ENCODE peak calls at places on chromosomes 12 and 14, in five cellular contexts. B is esophagus muscularis mucosa, Z is GM12891, U is suprapubic skin, R is transverse colon. V is an unnamed sample.

GRCh38 chr12:25521625-25522256 is 31.3 kb downstream of the LMNTD1 start:
- DNase-seq in B (no peak), Z (no peak), U (no peak), R (no peak), V (no peak)

GRCh38 chr14:86654558-86655184 is 1124.7 kb downstream of the FLRT2 start:
- DNase-seq in B (no peak), Z (no peak), U (no peak), R (peak; percentile 35), V (no peak)

GRCh38 chr12:22255097-22255496 is 79.4 kb downstream of the ST8SIA1 start:
- DNase-seq in B (no peak), Z (no peak), U (no peak), R (no peak), V (no peak)

GRCh38 chr14:76904740-76905569 is 78.7 kb downstream of the LRRC74A start:
- DNase-seq in B (no peak), Z (peak; percentile 66), U (no peak), R (peak; percentile 61), V (peak; percentile 64)

GRCh38 chr12:97160277-97160676 is 253.2 kb downstream of the NEDD1 start:
- DNase-seq in B (no peak), Z (no peak), U (no peak), R (no peak), V (no peak)

GRCh38 chr14:93073366-93073722 is 42.4 kb downstream of the ITPK1 start:
- DNase-seq in B (no peak), Z (no peak), U (no peak), R (peak; percentile 47), V (no peak)

GRCh38 chr12:89648211-89648930 is 60.3 kb downstream of the ATP2B1 start:
- DNase-seq in B (no peak), Z (no peak), U (no peak), R (no peak), V (no peak)

GRCh38 chr14:32167907-32168306 is 33.9 kb upstream of the RNU6-7 start:
- DNase-seq in B (no peak), Z (no peak), U (no peak), R (no peak), V (no peak)

GRCh38 chr12:120468271-120468845 is 1.2 kb downstream of the SRSF9 start:
- DNase-seq in B (no peak), Z (no peak), U (no peak), R (peak; percentile 43), V (no peak)

GRCh38 chr14:92922883-92923743 is at the start of gene CHGA:
- DNase-seq in B (no peak), Z (peak; percentile 75), U (no peak), R (peak; percentile 37), V (peak; percentile 55)

GRCh38 chr14:78982551-78982950 is 812.4 kb downstream of the NRXN3 start:
- DNase-seq in B (no peak), Z (no peak), U (no peak), R (no peak), V (no peak)

GRCh38 chr12:30862486-30862885 is 64.1 kb upstream of the TSPAN11 start:
- DNase-seq in B (peak; percentile 89), Z (no peak), U (no peak), R (no peak), V (no peak)

GRCh38 chr12:115973968-115974765 is 303.3 kb downstream of the MED13L start:
- DNase-seq in B (no peak), Z (no peak), U (no peak), R (no peak), V (no peak)

GRCh38 chr14:81157431-81157830 is 63.3 kb downstream of the GTF2A1 start:
- DNase-seq in B (no peak), Z (no peak), U (no peak), R (no peak), V (no peak)

GRCh38 chr12:45622210-45622937 is 107.1 kb upstream of the ARID2 start:
- DNase-seq in B (no peak), Z (no peak), U (no peak), R (no peak), V (no peak)

GRCh38 chr12:27703720-27704452 is 6.7 kb upstream of the MRPS35 start:
- DNase-seq in B (no peak), Z (peak; percentile 30), U (no peak), R (peak; percentile 85), V (no peak)

GRCh38 chr14:51211149-51211548 is 28.9 kb upstream of the TMX1 start:
- DNase-seq in B (no peak), Z (no peak), U (no peak), R (no peak), V (no peak)

GRCh38 chr12:75977952-75978671 is 53.5 kb downstream of the PHLDA1 start:
- DNase-seq in B (no peak), Z (peak; percentile 27), U (no peak), R (peak; percentile 75), V (peak; percentile 13)

GRCh38 chr12:25829192-25829591 is 129.3 kb upstream of the RASSF8 start:
- DNase-seq in B (no peak), Z (no peak), U (no peak), R (peak; percentile 10), V (no peak)

GRCh38 chr14:46717211-46717610 is 65.6 kb upstream of the RPL10L start:
- DNase-seq in B (no peak), Z (no peak), U (no peak), R (no peak), V (no peak)

GRCh38 chr12:30610718-30611117 is 85.0 kb downstream of the IPO8 start:
- DNase-seq in B (no peak), Z (no peak), U (no peak), R (no peak), V (no peak)

GRCh38 chr14:79629891-79630560 is 581.3 kb downstream of the DIO2 start:
- DNase-seq in B (no peak), Z (no peak), U (no peak), R (no peak), V (no peak)

GRCh38 chr14:61420326-61420725 is 98.9 kb downstream of the PRKCH start:
- DNase-seq in B (peak; percentile 75), Z (no peak), U (no peak), R (no peak), V (no peak)

GRCh38 chr14:33335366-33335765 is 396.7 kb downstream of the NPAS3 start:
- DNase-seq in B (no peak), Z (no peak), U (no peak), R (no peak), V (no peak)

GRCh38 chr14:22837059-22837749 is 819 bp downstream of the MMP14 start:
- DNase-seq in B (no peak), Z (no peak), U (peak; percentile 85), R (peak; percentile 58), V (no peak)
- TF ChIP-seq POLR2A in B (no peak), Z (no peak), U (no peak), R (peak; percentile 45), V (no peak)

GRCh38 chr14:68789002-68789797 is 3.7 kb downstream of the ZFP36L1 start:
- DNase-seq in B (no peak), Z (no peak), U (peak; percentile 95), R (peak; percentile 91), V (no peak)

GRCh38 chr14:68791078-68791983 is 1.5 kb downstream of the ZFP36L1 start:
- DNase-seq in B (peak; percentile 90), Z (no peak), U (peak; percentile 74), R (no peak), V (no peak)

GRCh38 chr14:68790656-68791077 is 2.2 kb downstream of the ZFP36L1 start:
- DNase-seq in B (peak; percentile 91), Z (no peak), U (peak; percentile 70), R (no peak), V (no peak)

GRCh38 chr14:68788275-68789001 is 4.4 kb downstream of the ZFP36L1 start:
- DNase-seq in B (no peak), Z (no peak), U (no peak), R (no peak), V (no peak)

DNA sequence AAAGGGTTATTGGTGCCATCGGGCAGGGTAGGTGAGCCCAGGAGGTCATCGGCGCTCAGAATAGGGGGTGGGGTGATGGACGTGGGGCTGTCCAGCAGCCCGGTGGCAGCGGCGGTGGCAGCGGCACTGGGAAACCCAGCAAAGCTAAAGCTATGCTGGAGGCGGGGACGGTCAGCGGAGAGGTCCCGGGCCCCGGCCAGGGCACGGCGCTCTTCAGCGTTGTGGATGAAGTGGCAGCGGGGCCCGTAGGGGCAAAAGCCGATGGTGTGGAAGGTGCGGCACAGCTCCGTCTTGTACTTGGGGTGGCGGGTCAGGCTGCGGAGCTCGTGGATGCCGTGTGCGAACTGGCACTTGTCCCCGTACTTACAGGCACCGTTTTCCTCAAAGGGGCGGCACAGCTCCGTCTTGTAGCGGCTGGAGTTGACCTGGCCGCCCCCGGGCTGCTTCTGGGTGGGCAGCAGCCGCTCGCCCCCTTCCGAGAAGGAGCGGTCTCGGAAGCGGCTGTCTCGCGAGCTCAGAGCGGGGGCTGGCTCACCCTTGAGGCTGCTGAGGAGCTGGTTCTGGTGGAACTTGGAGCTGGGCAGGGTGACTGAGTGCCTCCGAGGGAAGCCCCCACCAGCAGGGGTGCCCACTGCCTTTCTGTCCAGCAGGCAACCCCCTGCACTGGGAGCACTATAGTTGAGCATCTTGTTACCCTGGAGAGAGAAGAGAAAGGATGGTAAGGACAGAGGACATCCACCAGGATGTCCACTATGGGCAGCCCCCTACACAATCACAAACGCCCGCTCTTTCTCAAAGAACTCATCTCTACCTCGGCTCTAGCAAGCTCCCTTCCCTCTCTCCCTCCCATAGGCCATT is 2.8 kb downstream of the ZFP36L1 start:
- DNase-seq in B (no peak), Z (no peak), U (no peak), R (peak; percentile 33), V (no peak)
- TF ChIP-seq POLR2AphosphoS5 in B (peak; percentile 2), Z (peak; percentile 23), U (no peak), R (peak; percentile 39), V (no peak)

GRCh38 chr14:24299255-24300191 is at the start of the genes DHRS1 and NOP9:
- DNase-seq in B (peak; percentile 98), Z (peak; percentile 95), U (peak; percentile 96), R (peak; percentile 96), V (peak; percentile 90)
- TF ChIP-seq POLR2A in B (no peak), Z (peak; percentile 61), U (no peak), R (peak; percentile 86), V (peak; percentile 77)

DNA sequence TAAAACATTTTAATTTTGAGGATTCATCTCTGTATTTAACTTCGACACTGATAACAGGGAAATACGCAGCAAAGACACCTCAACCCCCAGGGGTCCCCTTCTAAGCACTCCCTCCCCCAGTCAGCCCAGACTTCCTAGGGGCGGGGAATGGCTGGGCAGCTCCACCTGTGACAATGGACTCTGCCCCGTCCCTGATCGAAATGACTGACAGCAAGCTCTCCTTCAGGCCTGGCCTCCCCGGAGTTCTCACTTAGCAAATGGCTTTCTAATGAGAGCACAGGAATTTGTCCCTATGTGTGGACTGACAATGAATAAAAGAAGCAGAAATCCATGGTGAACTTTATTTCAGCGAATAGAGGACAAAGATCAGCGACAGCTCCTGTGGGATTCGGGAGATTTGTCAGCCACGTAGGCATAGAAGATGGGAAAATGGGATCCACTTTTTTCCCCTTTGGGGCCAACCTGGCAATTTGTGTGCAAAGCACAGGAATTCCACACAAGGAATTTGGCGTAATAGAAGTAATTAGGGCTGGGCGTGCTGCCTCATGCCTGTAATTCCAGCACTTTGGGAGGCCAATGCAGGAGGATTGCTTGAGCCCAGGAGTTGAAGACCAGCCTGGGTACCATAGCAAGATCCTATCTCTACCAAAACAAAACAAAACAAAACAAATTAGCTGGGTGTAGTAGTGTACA is 63.8 kb downstream of the TNFAIP2 start:
- DNase-seq in B (no peak), Z (no peak), U (no peak), R (peak; percentile 68), V (no peak)
- TF ChIP-seq POLR2AphosphoS5 in B (no peak), Z (no peak), U (no peak), R (no peak), V (no peak)